ENCODE peak calls at places on chromosomes 13 and 19, in four cellular contexts. One of them, this sample, is unnamed.

GRCh38 chr19:4099054-4099764 is 24.7 kb downstream of the MAP2K2 start:
- DNase-seq in K562: no peak
- DNase-seq in HepG2: no peak
- DNase-seq in WTC11: no peak
- DNase-seq in this sample: no peak

GRCh38 chr19:7262470-7262869 is 31.7 kb downstream of the INSR start:
- DNase-seq in WTC11: no peak
- DNase-seq in K562: no peak
- DNase-seq in HepG2: no peak
- DNase-seq in this sample: no peak

GRCh38 chr19:14147797-14148605 is 11.6 kb upstream of the ASF1B start:
- DNase-seq in WTC11: peak
- DNase-seq in HepG2: peak
- DNase-seq in K562: peak
- DNase-seq in this sample: peak

GRCh38 chr13:77511552-77511951 is 24.0 kb upstream of the SCEL start:
- DNase-seq in WTC11: no peak
- DNase-seq in K562: no peak
- DNase-seq in HepG2: no peak
- DNase-seq in this sample: no peak

GRCh38 chr13:35857769-35858168 is 273.4 kb downstream of the DCLK1 start:
- DNase-seq in HepG2: no peak
- DNase-seq in WTC11: peak
- DNase-seq in K562: no peak
- DNase-seq in this sample: no peak

GRCh38 chr13:35549481-35549880 is 73.0 kb upstream of the MAB21L1 start:
- DNase-seq in K562: no peak
- DNase-seq in HepG2: peak
- DNase-seq in WTC11: no peak
- DNase-seq in this sample: no peak

GRCh38 chr13:24270639-24271131 is 38.7 kb upstream of the C1QTNF9 start:
- DNase-seq in HepG2: peak
- DNase-seq in K562: no peak
- DNase-seq in WTC11: no peak
- DNase-seq in this sample: peak

GRCh38 chr19:40807147-40808020 is 8.4 kb downstream of the EGLN2 start:
- DNase-seq in HepG2: peak
- DNase-seq in WTC11: peak
- DNase-seq in K562: no peak
- DNase-seq in this sample: peak

GRCh38 chr13:24087611-24088235 is 72.8 kb upstream of the SPATA13 start:
- DNase-seq in K562: no peak
- DNase-seq in HepG2: peak
- DNase-seq in WTC11: no peak
- DNase-seq in this sample: no peak

GRCh38 chr19:3792114-3792513 is 5.9 kb upstream of the MATK start:
- DNase-seq in HepG2: no peak
- DNase-seq in K562: no peak
- DNase-seq in WTC11: no peak
- DNase-seq in this sample: no peak

GRCh38 chr19:10270616-10271394 is at the start of gene ICAM1:
- DNase-seq in K562: peak
- DNase-seq in HepG2: peak
- DNase-seq in WTC11: peak
- DNase-seq in this sample: no peak

GRCh38 chr19:54024660-54025059 is 33.2 kb downstream of the CACNG6 start:
- DNase-seq in WTC11: no peak
- DNase-seq in K562: no peak
- DNase-seq in HepG2: peak
- DNase-seq in this sample: no peak

GRCh38 chr13:99816321-99816720 is 155.2 kb downstream of the ZIC5 start:
- DNase-seq in K562: no peak
- DNase-seq in WTC11: no peak
- DNase-seq in HepG2: no peak
- DNase-seq in this sample: no peak

GRCh38 chr13:99405966-99406365 is 95.3 kb upstream of the TM9SF2 start:
- DNase-seq in K562: no peak
- DNase-seq in WTC11: no peak
- DNase-seq in HepG2: no peak
- DNase-seq in this sample: no peak

GRCh38 chr19:33755314-33756020 is 41.2 kb upstream of the KCTD15 start:
- DNase-seq in HepG2: no peak
- DNase-seq in WTC11: no peak
- DNase-seq in K562: no peak
- DNase-seq in this sample: no peak

GRCh38 chr19:38564981-38565685 is 52.6 kb downstream of the MAP4K1 start:
- DNase-seq in K562: no peak
- DNase-seq in WTC11: no peak
- DNase-seq in HepG2: no peak
- DNase-seq in this sample: no peak

GRCh38 chr19:42273407-42274064 is 4.5 kb downstream of the CIC start:
- DNase-seq in K562: no peak
- DNase-seq in WTC11: no peak
- DNase-seq in HepG2: no peak
- DNase-seq in this sample: no peak

GRCh38 chr13:71922191-71922590 is 55.2 kb upstream of the DACH1 start:
- DNase-seq in HepG2: no peak
- DNase-seq in K562: no peak
- DNase-seq in WTC11: no peak
- DNase-seq in this sample: no peak

GRCh38 chr19:41705393-41706174 is 2.8 kb upstream of the CEACAM5 start:
- DNase-seq in K562: peak
- DNase-seq in HepG2: no peak
- DNase-seq in WTC11: peak
- DNase-seq in this sample: peak

GRCh38 chr19:41922585-41922984 is 5.7 kb downstream of the ERFL start:
- DNase-seq in HepG2: no peak
- DNase-seq in K562: no peak
- DNase-seq in WTC11: no peak
- DNase-seq in this sample: no peak

GRCh38 chr13:110815471-110816204 is 99.2 kb downstream of the ANKRD10 start:
- DNase-seq in WTC11: no peak
- DNase-seq in HepG2: no peak
- DNase-seq in K562: no peak
- DNase-seq in this sample: no peak

GRCh38 chr19:44741841-44742352 is 6.6 kb upstream of the BCL3 start:
- DNase-seq in WTC11: no peak
- DNase-seq in HepG2: peak
- DNase-seq in K562: peak
- DNase-seq in this sample: no peak

GRCh38 chr19:49409441-49410029 is 13.7 kb downstream of the PTH2 start:
- DNase-seq in K562: no peak
- DNase-seq in HepG2: no peak
- DNase-seq in WTC11: no peak
- DNase-seq in this sample: no peak

GRCh38 chr13:94143624-94144350 is 335.7 kb downstream of the DCT start:
- DNase-seq in K562: no peak
- DNase-seq in HepG2: no peak
- DNase-seq in WTC11: no peak
- DNase-seq in this sample: no peak

GRCh38 chr19:21143846-21144245 is 2.0 kb downstream of the ZNF431 start:
- DNase-seq in WTC11: no peak
- DNase-seq in K562: no peak
- DNase-seq in HepG2: no peak
- DNase-seq in this sample: no peak

GRCh38 chr13:85386424-85386823 is 412.8 kb downstream of the SLITRK6 start:
- DNase-seq in WTC11: no peak
- DNase-seq in HepG2: peak
- DNase-seq in K562: no peak
- DNase-seq in this sample: no peak

GRCh38 chr19:48476176-48476575 is 7.0 kb downstream of the CYTH2 start:
- DNase-seq in HepG2: no peak
- DNase-seq in WTC11: no peak
- DNase-seq in K562: no peak
- DNase-seq in this sample: no peak

DNA sequence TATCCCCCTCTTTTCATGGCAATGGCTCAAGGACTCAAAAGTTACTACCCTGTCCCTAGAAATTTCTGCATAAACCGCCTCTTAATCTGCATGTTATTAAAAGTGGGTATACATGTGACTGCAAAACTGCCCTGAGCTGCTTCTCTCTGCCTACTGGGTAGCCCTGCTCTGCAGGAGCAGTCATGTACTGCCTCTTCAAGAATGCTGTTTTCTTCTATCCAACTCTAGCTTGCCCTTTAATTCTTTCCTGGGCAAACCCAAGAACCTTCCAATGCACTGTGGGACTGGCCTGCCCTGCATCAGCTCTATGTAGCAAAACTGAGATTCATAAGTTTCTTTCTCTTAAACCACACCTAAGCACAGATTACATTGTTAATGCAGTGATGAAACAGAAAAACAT is 669.7 kb upstream of the PCDH20 start:
- DNase-seq in K562: no peak
- DNase-seq in HepG2: no peak
- DNase-seq in WTC11: no peak
- DNase-seq in this sample: no peak
- TF ChIP-seq ELF4 in K562: no peak
- TF ChIP-seq ELF4 in HepG2: no peak
- TF ChIP-seq ELF4 in WTC11: no peak
- TF ChIP-seq ELF4 in this sample: no peak

GRCh38 chr13:90281709-90282108 is 1065.8 kb upstream of the MIR17HG start:
- DNase-seq in WTC11: no peak
- DNase-seq in HepG2: no peak
- DNase-seq in K562: no peak
- DNase-seq in this sample: no peak
- TF ChIP-seq ELF4 in WTC11: no peak
- TF ChIP-seq ELF4 in HepG2: no peak
- TF ChIP-seq ELF4 in K562: no peak
- TF ChIP-seq ELF4 in this sample: no peak

GRCh38 chr19:55069859-55070225 is 5.8 kb upstream of the EPS8L1 start:
- DNase-seq in WTC11: no peak
- DNase-seq in HepG2: no peak
- DNase-seq in K562: no peak
- DNase-seq in this sample: no peak

GRCh38 chr19:55068803-55069136 is 5.8 kb upstream of the RDH13 start:
- DNase-seq in WTC11: no peak
- DNase-seq in K562: no peak
- DNase-seq in HepG2: no peak
- DNase-seq in this sample: no peak

GRCh38 chr19:55067869-55068268 is 4.9 kb upstream of the RDH13 start:
- DNase-seq in HepG2: no peak
- DNase-seq in WTC11: no peak
- DNase-seq in K562: no peak
- DNase-seq in this sample: no peak

GRCh38 chr19:55070755-55071502 is 4.7 kb upstream of the EPS8L1 start:
- DNase-seq in K562: peak
- DNase-seq in WTC11: no peak
- DNase-seq in HepG2: no peak
- DNase-seq in this sample: no peak

DNA sequence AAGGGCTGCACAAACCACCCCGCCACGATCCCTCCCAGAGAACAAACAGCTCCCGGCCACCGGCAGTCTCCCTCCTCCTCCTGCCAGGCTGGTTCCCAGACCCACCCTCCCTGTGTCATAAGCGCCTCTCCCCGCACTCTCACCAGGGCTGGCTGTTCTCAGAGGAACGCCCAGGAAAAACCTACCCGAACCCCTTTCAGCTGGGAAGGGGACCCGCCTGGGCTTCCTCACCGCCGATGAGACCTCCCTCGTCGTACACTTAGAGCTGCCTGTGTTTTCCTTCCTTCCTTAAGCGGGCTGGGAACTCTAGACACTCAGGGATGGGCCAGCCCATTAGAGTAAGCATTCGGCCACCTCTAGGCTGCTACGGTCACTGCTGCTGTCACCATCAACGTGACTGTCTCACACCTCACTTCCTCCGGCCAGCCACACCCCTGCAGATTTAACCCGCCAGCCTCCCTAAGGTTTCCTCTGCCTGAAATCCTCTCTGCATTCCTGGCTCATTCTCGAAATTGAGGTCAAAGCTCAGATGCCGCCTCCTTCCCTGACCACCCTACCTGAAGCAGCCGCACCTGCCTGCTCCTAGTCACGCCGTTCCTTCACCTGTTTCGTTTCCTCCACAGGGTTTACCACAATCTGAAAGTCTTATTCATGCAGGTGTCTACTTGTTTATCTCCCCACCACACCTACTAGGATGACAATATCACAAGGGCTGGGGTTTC is 6.3 kb upstream of the RDH13 start:
- DNase-seq in K562: peak
- DNase-seq in WTC11: peak
- DNase-seq in HepG2: no peak
- DNase-seq in this sample: peak
- TF ChIP-seq ELF4 in K562: no peak
- TF ChIP-seq ELF4 in WTC11: no peak
- TF ChIP-seq ELF4 in HepG2: no peak
- TF ChIP-seq ELF4 in this sample: no peak

DNA sequence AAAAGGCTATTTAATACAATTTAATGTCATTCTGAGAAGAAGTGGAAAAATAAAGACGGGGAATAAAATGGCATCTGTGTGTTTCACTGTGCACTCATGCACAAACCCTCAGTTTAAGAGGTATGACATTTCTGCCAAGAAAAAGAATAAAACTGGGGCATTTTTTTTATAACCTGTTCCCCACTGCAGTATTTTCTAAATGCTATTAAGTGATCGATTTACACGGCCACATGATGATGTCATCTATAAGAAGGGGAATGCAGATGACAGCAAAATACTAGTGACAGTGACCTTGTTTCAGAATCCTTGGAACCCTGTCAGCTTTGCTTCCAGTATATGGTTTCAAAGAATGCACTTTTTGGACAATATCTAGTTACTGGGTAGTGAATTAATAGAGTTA is 21.2 kb upstream of the ZNF536 start:
- DNase-seq in HepG2: no peak
- DNase-seq in K562: no peak
- DNase-seq in WTC11: no peak
- DNase-seq in this sample: no peak
- TF ChIP-seq ELF4 in HepG2: no peak
- TF ChIP-seq ELF4 in K562: no peak
- TF ChIP-seq ELF4 in WTC11: no peak
- TF ChIP-seq ELF4 in this sample: no peak

GRCh38 chr13:91375119-91375729 is 23.2 kb upstream of the GPC5 start:
- DNase-seq in WTC11: no peak
- DNase-seq in K562: peak
- DNase-seq in HepG2: no peak
- DNase-seq in this sample: peak
- TF ChIP-seq ELF4 in WTC11: no peak
- TF ChIP-seq ELF4 in K562: no peak
- TF ChIP-seq ELF4 in HepG2: no peak
- TF ChIP-seq ELF4 in this sample: no peak